ENCODE peak calls at places on chromosome 5, in five cellular contexts. K is H9, X is H1, T is IMR-90, W is mesenchymal stem cell. B is an unnamed sample.

GRCh38 chr5:149046196-149046829 is 16.5 kb downstream of the SH3TC2 start:
- DNase-seq in K (no peak), X (no peak), T (peak), W (peak), B (no peak)

GRCh38 chr5:139664273-139664693 is 16.1 kb downstream of the CXXC5 start:
- DNase-seq in K (no peak), X (no peak), T (no peak), W (no peak), B (no peak)

GRCh38 chr5:135138116-135138850 is 104.3 kb upstream of the PITX1 start:
- DNase-seq in K (no peak), X (no peak), T (peak), W (peak), B (no peak)

GRCh38 chr5:155147222-155147621 is 133.7 kb downstream of the KIF4B start:
- DNase-seq in K (no peak), X (no peak), T (no peak), W (peak), B (no peak)

GRCh38 chr5:177526791-177527190 is 10.0 kb upstream of the DDX41 start:
- DNase-seq in K (no peak), X (no peak), T (no peak), W (no peak), B (no peak)

GRCh38 chr5:55188656-55189380 is 15.8 kb upstream of the CDC20B start:
- DNase-seq in K (no peak), X (no peak), T (no peak), W (no peak), B (no peak)

GRCh38 chr5:1805326-1805725 is 4.1 kb downstream of the NDUFS6 start:
- DNase-seq in K (no peak), X (no peak), T (no peak), W (no peak), B (no peak)

GRCh38 chr5:67494186-67494842 is 297.7 kb upstream of the CD180 start:
- DNase-seq in K (no peak), X (no peak), T (no peak), W (no peak), B (no peak)

GRCh38 chr5:9781882-9782281 is 151.7 kb upstream of the TAS2R1 start:
- DNase-seq in K (no peak), X (no peak), T (peak), W (peak), B (no peak)

GRCh38 chr5:23466401-23466886 is 41.0 kb upstream of the PRDM9 start:
- DNase-seq in K (no peak), X (no peak), T (no peak), W (peak), B (no peak)

GRCh38 chr5:56569051-56569450 is 246.3 kb upstream of the MAP3K1 start:
- DNase-seq in K (no peak), X (no peak), T (no peak), W (peak), B (no peak)

GRCh38 chr5:59786271-59786805 is 107.2 kb downstream of the PDE4D start:
- DNase-seq in K (no peak), X (no peak), T (peak), W (peak), B (no peak)

GRCh38 chr5:138082033-138082432 is 1.8 kb upstream of the WNT8A start:
- DNase-seq in K (peak), X (no peak), T (no peak), W (no peak), B (peak)

GRCh38 chr5:93886098-93886806 is 144.9 kb upstream of the POU5F2 start:
- DNase-seq in K (no peak), X (no peak), T (peak), W (no peak), B (no peak)

GRCh38 chr5:94485017-94485517 is 133.3 kb downstream of the KIAA0825 start:
- DNase-seq in K (no peak), X (no peak), T (no peak), W (no peak), B (no peak)

GRCh38 chr5:42745426-42745825 is 11.2 kb upstream of the CCDC152 start:
- DNase-seq in K (peak), X (peak), T (no peak), W (no peak), B (peak)

GRCh38 chr5:26518065-26518464 is 520.3 kb downstream of the CDH9 start:
- DNase-seq in K (no peak), X (no peak), T (no peak), W (no peak), B (no peak)

GRCh38 chr5:146447734-146448380 is 724 bp downstream of the TCERG1 start:
- DNase-seq in K (no peak), X (no peak), T (peak), W (peak), B (peak)

GRCh38 chr5:39519566-39520231 is 94.9 kb upstream of the DAB2 start:
- DNase-seq in K (no peak), X (no peak), T (peak), W (peak), B (peak)

GRCh38 chr5:176155882-176156497 is 82.2 kb upstream of the SIMC1 start:
- DNase-seq in K (no peak), X (no peak), T (no peak), W (no peak), B (no peak)

GRCh38 chr5:40826778-40827478 is 8.1 kb downstream of the RPL37 start:
- DNase-seq in K (no peak), X (no peak), T (no peak), W (no peak), B (peak)

GRCh38 chr5:96483878-96484277 is 50.8 kb upstream of the PCSK1 start:
- DNase-seq in K (no peak), X (no peak), T (peak), W (peak), B (peak)

GRCh38 chr5:133457956-133458355 is 154.4 kb downstream of the FSTL4 start:
- DNase-seq in K (no peak), X (no peak), T (no peak), W (no peak), B (no peak)

GRCh38 chr5:133457439-133457838 is 154.9 kb downstream of the FSTL4 start:
- DNase-seq in K (peak), X (no peak), T (no peak), W (no peak), B (peak)

GRCh38 chr5:133456933-133457402 is 155.4 kb downstream of the FSTL4 start:
- DNase-seq in K (no peak), X (no peak), T (no peak), W (no peak), B (no peak)

GRCh38 chr5:133459474-133460155 is 152.7 kb downstream of the FSTL4 start:
- DNase-seq in K (peak), X (no peak), T (no peak), W (no peak), B (no peak)

DNA sequence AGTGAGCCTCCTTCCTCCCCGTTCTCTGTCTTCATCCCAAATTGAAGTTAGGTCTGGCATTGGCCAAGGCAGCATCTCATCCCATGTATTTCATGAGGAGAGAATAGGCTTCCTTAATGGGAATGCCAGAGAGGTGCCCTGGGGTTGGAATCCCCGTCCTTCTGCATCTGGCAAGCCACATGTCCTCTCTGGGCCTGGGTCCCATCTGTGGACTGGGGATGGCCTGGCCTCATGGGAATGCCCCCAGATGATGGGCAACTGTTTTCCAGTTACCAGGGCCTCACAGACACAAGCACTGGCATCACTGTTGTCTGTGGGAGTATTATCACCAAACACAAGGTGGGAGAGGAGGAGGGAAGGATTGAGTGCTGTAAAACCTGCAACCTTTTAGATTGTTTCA is 153.9 kb downstream of the FSTL4 start:
- DNase-seq in K (peak), X (no peak), T (no peak), W (no peak), B (no peak)
- H2AK5ac ChIP-seq in K (no peak), X (no peak), T (no peak), W (no peak), B (no peak)

GRCh38 chr5:132419517-132420468 is 50.3 kb downstream of the SLC22A5 start:
- DNase-seq in K (peak), X (peak), T (peak), W (peak), B (peak)
- H2AK5ac ChIP-seq in K (no peak), X (no peak), T (peak), W (peak), B (no peak)

GRCh38 chr5:150306775-150307174 is 4.1 kb upstream of the ARSI start:
- DNase-seq in K (no peak), X (no peak), T (no peak), W (no peak), B (no peak)
- H2AK5ac ChIP-seq in K (no peak), X (no peak), T (no peak), W (peak), B (no peak)

DNA sequence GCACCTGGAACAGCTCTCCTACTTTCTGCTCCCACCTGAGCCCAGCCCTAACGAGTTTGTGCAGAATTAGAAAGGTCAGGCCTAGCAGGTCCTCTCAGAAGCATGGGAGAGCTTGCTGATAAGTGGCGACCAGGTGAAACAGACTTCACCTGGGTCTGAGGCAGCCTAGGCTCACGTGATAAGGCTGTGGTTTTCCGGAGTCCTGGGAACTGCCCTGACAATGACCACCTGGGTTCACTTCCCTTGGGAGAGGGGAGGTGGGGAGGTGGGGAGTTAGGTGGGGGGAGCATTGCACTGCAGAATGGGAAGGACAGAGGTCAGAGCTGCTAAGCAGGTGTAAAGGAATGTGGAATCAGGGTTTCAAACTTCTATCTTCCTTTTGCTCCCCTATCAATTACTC is 152.9 kb upstream of the MAP1B start:
- DNase-seq in K (no peak), X (no peak), T (no peak), W (no peak), B (no peak)
- H2AK5ac ChIP-seq in K (no peak), X (no peak), T (no peak), W (no peak), B (no peak)

B was measured in mesendoderm.